ENCODE peak calls at places on chromosomes 6 and 20, in five cellular contexts. U is DND-41, Z is cardiac muscle cell, N is hepatocyte, Q is upper lobe of right lung. H is an unnamed sample.
A peak's percentile ranks its signal among the peaks of the same experiment; 100 is the strongest.

GRCh38 chr6:56595490-56596122 is 47.1 kb downstream of the DST start:
- DNase-seq in N (peak; percentile 58), U (peak; percentile 34), Z (peak; percentile 65), Q (no peak), H (no peak)

GRCh38 chr6:34657307-34657978 is 39.1 kb downstream of the ILRUN start:
- DNase-seq in Z (peak; percentile 84), U (peak; percentile 59), N (peak; percentile 82), Q (no peak), H (no peak)

GRCh38 chr20:6959900-6960312 is 192.4 kb downstream of the BMP2 start:
- DNase-seq in U (no peak), Q (no peak), Z (peak; percentile 1), N (peak; percentile 51), H (no peak)

GRCh38 chr6:30748851-30749540 is 4.6 kb upstream of the IER3 start:
- DNase-seq in Z (no peak), Q (no peak), N (no peak), U (no peak), H (no peak)

GRCh38 chr20:46350201-46350985 is 42.1 kb upstream of the CDH22 start:
- DNase-seq in Z (peak; percentile 87), Q (no peak), N (peak; percentile 76), U (no peak), H (no peak)

GRCh38 chr6:131954775-131955107 is 3.6 kb upstream of the CCN2 start:
- DNase-seq in U (no peak), Z (peak; percentile 99), Q (no peak), N (peak; percentile 84), H (no peak)

GRCh38 chr6:36735110-36735971 is 37.7 kb downstream of the RAB44 start:
- DNase-seq in U (no peak), Q (peak; percentile 83), Z (peak; percentile 94), N (peak; percentile 68), H (no peak)

GRCh38 chr6:37674161-37674560 is 23.5 kb downstream of the MDGA1 start:
- DNase-seq in Q (no peak), Z (no peak), N (no peak), U (no peak), H (no peak)

GRCh38 chr6:112780498-112781096 is 433.5 kb downstream of the RFPL4B start:
- DNase-seq in U (peak; percentile 34), Z (peak; percentile 91), Q (no peak), N (peak; percentile 88), H (no peak)

GRCh38 chr6:153150767-153151440 is 19.8 kb upstream of the RGS17 start:
- DNase-seq in Z (no peak), N (no peak), U (no peak), Q (no peak), H (no peak)

GRCh38 chr6:32459781-32460424 is 20.2 kb downstream of the HLA-DRA start:
- DNase-seq in U (no peak), Z (no peak), N (no peak), Q (no peak), H (no peak)
- H3K4me3 ChIP-seq in U (no peak overlapping the region), Z (no peak overlapping the region), N (no peak overlapping the region), Q (peak overlapping the region; percentile 32), H (peak overlapping the region; percentile 22)

GRCh38 chr6:138757131-138757530 is 16.4 kb upstream of the CCDC28A start:
- DNase-seq in U (no peak), N (peak; percentile 26), Q (no peak), Z (peak; percentile 75), H (no peak)
- H3K4me1 ChIP-seq in U (no peaks in the 10 kb centered on the region), N (peaks cover 6% of the 10 kb centered on the region), Q (no peaks in the 10 kb centered on the region), Z (no peaks in the 10 kb centered on the region), H (no peaks in the 10 kb centered on the region)

GRCh38 chr6:3159805-3160781 is 2.7 kb upstream of the TUBB2A start:
- DNase-seq in U (peak; percentile 9), Q (no peak), Z (peak; percentile 38), N (peak; percentile 93), H (peak; percentile 65)

GRCh38 chr6:3162565-3163247 is 5.4 kb upstream of the TUBB2A start:
- DNase-seq in N (peak; percentile 90), U (peak; percentile 73), Q (peak; percentile 88), Z (peak; percentile 82), H (peak; percentile 62)

GRCh38 chr6:3163248-3163594 is 5.9 kb upstream of the TUBB2A start:
- DNase-seq in Q (no peak), N (no peak), Z (no peak), U (no peak), H (no peak)

GRCh38 chr6:3164388-3164787 is 7.0 kb upstream of the TUBB2A start:
- DNase-seq in Q (no peak), Z (no peak), U (no peak), N (no peak), H (no peak)

DNA sequence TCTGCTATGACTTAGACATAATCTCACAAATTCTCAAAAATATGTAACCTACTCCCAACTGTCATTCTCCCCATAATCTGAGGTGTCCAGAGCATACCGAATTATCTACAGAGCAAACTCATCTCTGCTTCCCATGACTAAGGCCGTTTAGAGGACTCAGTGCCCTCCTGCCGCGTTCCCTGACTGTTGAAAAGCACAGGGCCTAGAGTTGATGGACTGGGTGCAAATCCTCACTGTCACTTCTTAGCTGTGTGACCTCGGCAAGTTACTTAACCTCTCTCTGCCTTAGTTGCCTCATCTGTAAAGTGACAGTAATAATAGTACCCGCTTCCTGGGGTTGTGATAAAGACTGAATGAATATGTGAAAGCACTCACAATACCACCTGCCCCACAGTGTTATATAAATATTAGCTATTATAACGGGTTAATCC is 4.7 kb upstream of the TUBB2A start:
- DNase-seq in Z (peak; percentile 14), Q (no peak), U (no peak), N (peak; percentile 36), H (no peak)
- H3K27ac ChIP-seq in Z (no peak overlapping the region), Q (peak overlapping the region; percentile 86), U (no peak overlapping the region), N (peak overlapping the region; percentile 95), H (peak overlapping the region; percentile 90)

GRCh38 chr6:138105446-138105845 is 1.8 kb downstream of the PERP start:
- DNase-seq in Q (no peak), Z (no peak), N (peak; percentile 46), U (no peak), H (no peak)
- H3K4me3 ChIP-seq in Q (peak overlapping the region; percentile 67), Z (peak overlapping the region; percentile 78), N (peak overlapping the region; percentile 88), U (no peak overlapping the region), H (no peak overlapping the region)

GRCh38 chr6:13370623-13371022 is 42.3 kb upstream of the TBC1D7 start:
- DNase-seq in U (no peak), N (no peak), Z (no peak), Q (no peak), H (no peak)

GRCh38 chr6:13369591-13369990 is 41.3 kb upstream of the TBC1D7 start:
- DNase-seq in Z (no peak), N (no peak), U (no peak), Q (no peak), H (no peak)

GRCh38 chr6:13373488-13373886 is 45.1 kb upstream of the TBC1D7 start:
- DNase-seq in U (no peak), Z (no peak), Q (no peak), N (no peak), H (no peak)

GRCh38 chr6:13372688-13373487 is 44.6 kb upstream of the TBC1D7 start:
- DNase-seq in Q (no peak), Z (no peak), U (no peak), N (no peak), H (no peak)

DNA sequence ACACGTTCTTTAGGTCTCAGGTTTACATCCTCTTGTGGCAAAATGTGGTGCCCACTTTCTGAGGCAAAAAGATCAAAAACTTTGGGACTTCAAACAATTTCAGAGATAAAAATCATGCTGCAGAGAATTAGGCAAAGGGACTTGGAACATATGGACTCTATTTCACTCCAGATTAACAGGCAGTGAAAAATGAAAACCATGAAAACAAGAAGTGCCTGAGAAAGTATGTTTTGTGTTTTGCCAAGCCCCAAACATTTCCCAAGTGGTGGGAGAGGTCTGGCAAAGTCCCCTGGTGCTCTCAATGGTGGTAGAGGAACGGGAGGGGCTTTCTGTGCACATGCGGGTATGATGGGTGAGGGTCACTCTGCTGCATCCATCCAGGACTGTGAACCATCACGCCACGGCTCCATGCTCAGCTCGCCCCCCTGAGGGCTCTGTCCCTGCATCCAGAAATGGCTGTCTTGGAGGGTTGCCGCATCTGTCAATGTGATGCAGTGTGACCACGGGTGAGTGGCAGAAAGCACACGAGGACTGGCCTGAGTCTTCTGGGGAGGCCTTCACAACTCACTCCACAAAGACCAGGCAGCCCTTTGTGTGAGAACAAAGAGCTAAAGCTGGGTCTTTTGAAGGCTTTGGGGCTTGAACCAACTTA is 43.2 kb upstream of the TBC1D7 start:
- DNase-seq in N (no peak), Z (no peak), U (no peak), Q (no peak), H (no peak)
- H3K4me1 ChIP-seq in N (no peaks in the 10 kb centered on the region), Z (peaks cover 42% of the 10 kb centered on the region), U (no peaks in the 10 kb centered on the region), Q (peaks cover 34% of the 10 kb centered on the region), H (peaks cover 10% of the 10 kb centered on the region)

GRCh38 chr6:89596056-89596455 is 42.5 kb downstream of the LYRM2 start:
- DNase-seq in Q (no peak), U (no peak), N (no peak), Z (no peak), H (no peak)

GRCh38 chr6:89599727-89600126 is 38.8 kb downstream of the LYRM2 start:
- DNase-seq in Q (no peak), N (no peak), Z (no peak), U (no peak), H (no peak)

GRCh38 chr6:89597988-89598387 is 40.6 kb downstream of the LYRM2 start:
- DNase-seq in Q (no peak), N (peak; percentile 76), Z (peak; percentile 62), U (no peak), H (no peak)

GRCh38 chr6:89596484-89596883 is 42.1 kb downstream of the LYRM2 start:
- DNase-seq in Z (no peak), U (no peak), Q (no peak), N (no peak), H (no peak)

DNA sequence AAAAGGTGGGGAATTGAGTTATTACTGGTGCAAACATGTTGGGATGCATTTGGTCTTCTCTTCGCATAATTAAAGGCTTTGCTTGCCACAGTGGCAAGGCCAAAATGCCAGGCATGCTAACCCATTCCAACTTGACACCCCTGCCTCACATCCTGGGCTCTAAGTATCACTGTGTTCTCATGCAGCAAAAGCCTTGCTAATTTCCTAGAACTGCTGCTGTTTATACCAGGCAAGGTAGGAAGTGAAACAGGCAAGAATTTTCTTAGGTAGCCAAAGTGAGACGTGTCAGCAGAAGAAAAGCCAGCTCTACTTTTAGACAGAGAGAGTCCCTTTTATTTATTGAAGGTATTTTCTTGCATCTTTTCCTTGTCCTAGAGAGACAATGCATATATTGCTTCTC is 41.2 kb downstream of the LYRM2 start:
- DNase-seq in Z (no peak), Q (no peak), U (no peak), N (no peak), H (no peak)
- H3K27ac ChIP-seq in Z (no peak overlapping the region), Q (no peak overlapping the region), U (no peak overlapping the region), N (no peak overlapping the region), H (no peak overlapping the region)

GRCh38 chr6:17431581-17431980 is 38.2 kb downstream of the CAP2 start:
- DNase-seq in Q (no peak), N (no peak), U (no peak), Z (no peak), H (no peak)
- H3K4me3 ChIP-seq in Q (no peak overlapping the region), N (no peak overlapping the region), U (no peak overlapping the region), Z (no peak overlapping the region), H (no peak overlapping the region)

GRCh38 chr6:154445417-154445816 is 65.1 kb downstream of the CNKSR3 start:
- DNase-seq in N (no peak), U (no peak), Q (no peak), Z (no peak), H (no peak)

GRCh38 chr6:154450498-154450897 is 60.0 kb downstream of the CNKSR3 start:
- DNase-seq in Q (no peak), Z (no peak), N (no peak), U (no peak), H (no peak)

GRCh38 chr6:154446984-154447383 is 63.5 kb downstream of the CNKSR3 start:
- DNase-seq in Z (no peak), U (no peak), N (no peak), Q (no peak), H (no peak)

GRCh38 chr6:154447929-154448328 is 62.6 kb downstream of the CNKSR3 start:
- DNase-seq in Z (peak; percentile 79), N (peak; percentile 32), Q (no peak), U (no peak), H (no peak)

GRCh38 chr6:154448448-154449096 is 61.9 kb downstream of the CNKSR3 start:
- DNase-seq in U (no peak), N (peak; percentile 37), Q (no peak), Z (peak; percentile 76), H (no peak)
- H3K4me1 ChIP-seq in U (no peaks in the 10 kb centered on the region), N (peaks cover 17% of the 10 kb centered on the region), Q (peaks cover 14% of the 10 kb centered on the region), Z (no peaks in the 10 kb centered on the region), H (no peaks in the 10 kb centered on the region)